ENCODE peak calls at places on chromosome 16, in nine cellular contexts. Q is heart left ventricle; X is neural progenitor cell; E is substantia nigra; S is H9; M is cardiac muscle cell; A is MM.1S; R is CD4-positive, CD25-positive, alpha-beta regulatory T cell; T is Peyer's patch. B is an unnamed sample.

GRCh38 chr16:2527784-2528100 is 3.5 kb downstream of the CEMP1 start:
- DNase-seq in Q (peak; percentile 48), X (no peak), E (no peak), S (no peak), M (no peak), A (no peak), R (no peak), T (peak; percentile 36), B (no peak)

GRCh38 chr16:8173111-8173644 is 417.1 kb downstream of the TMEM114 start:
- DNase-seq in Q (peak; percentile 73), X (peak; percentile 92), E (peak; percentile 46), S (peak; percentile 91), M (peak; percentile 26), A (peak; percentile 28), R (peak; percentile 41), T (peak; percentile 77), B (peak; percentile 50)

GRCh38 chr16:70577256-70577698 is 53.7 kb downstream of the SF3B3 start:
- DNase-seq in Q (no peak), X (no peak), E (no peak), S (no peak), M (no peak), A (no peak), R (no peak), T (no peak), B (peak; percentile 4)

GRCh38 chr16:69522732-69523404 is 42.9 kb upstream of the NFAT5 start:
- DNase-seq in Q (no peak), X (no peak), E (no peak), S (no peak), M (no peak), A (no peak), R (peak; percentile 21), T (no peak), B (no peak)

GRCh38 chr16:64539811-64540210 is 582.1 kb downstream of the CDH11 start:
- DNase-seq in Q (no peak), X (no peak), E (no peak), S (no peak), M (no peak), A (no peak), R (no peak), T (no peak), B (no peak)

GRCh38 chr16:22195695-22196558 is 10.2 kb upstream of the EEF2K start:
- DNase-seq in Q (peak; percentile 94), X (peak; percentile 89), E (peak; percentile 88), S (peak; percentile 92), M (peak; percentile 92), A (peak; percentile 90), R (peak; percentile 92), T (peak; percentile 95), B (peak; percentile 88)

GRCh38 chr16:10922328-10923145 is 19.7 kb downstream of the DEXI start:
- DNase-seq in Q (peak; percentile 87), X (no peak), E (peak; percentile 10), S (no peak), M (peak; percentile 54), A (no peak), R (no peak), T (no peak), B (peak; percentile 77)

GRCh38 chr16:68091604-68092261 is 6.6 kb downstream of the NFATC3 start:
- DNase-seq in Q (peak; percentile 5), X (no peak), E (no peak), S (no peak), M (peak; percentile 67), A (no peak), R (no peak), T (no peak), B (no peak)

GRCh38 chr16:65388592-65388991 is 266.7 kb upstream of the CDH11 start:
- DNase-seq in Q (no peak), X (no peak), E (no peak), S (no peak), M (peak; percentile 61), A (no peak), R (no peak), T (no peak), B (no peak)

GRCh38 chr16:56382459-56382858 is 42.9 kb downstream of the AMFR start:
- DNase-seq in Q (no peak), X (no peak), E (no peak), S (no peak), M (no peak), A (no peak), R (no peak), T (no peak), B (no peak)

GRCh38 chr16:68499011-68499410 is 40.1 kb upstream of the ZFP90 start:
- DNase-seq in Q (no peak), X (no peak), E (no peak), S (no peak), M (peak; percentile 26), A (no peak), R (no peak), T (no peak), B (no peak)

GRCh38 chr16:10181196-10182162 is 749 bp downstream of the GRIN2A start:
- DNase-seq in Q (peak; percentile 76), X (peak; percentile 89), E (peak; percentile 70), S (peak; percentile 89), M (peak; percentile 56), A (peak; percentile 61), R (peak; percentile 42), T (peak; percentile 75), B (peak; percentile 88)

GRCh38 chr16:82481455-82481854 is 145.3 kb upstream of the CDH13 start:
- DNase-seq in Q (no peak), X (no peak), E (no peak), S (no peak), M (no peak), A (no peak), R (no peak), T (no peak), B (no peak)

GRCh38 chr16:10558746-10559641 is 21.4 kb downstream of the EMP2 start:
- DNase-seq in Q (peak; percentile 87), X (no peak), E (peak; percentile 68), S (no peak), M (peak; percentile 73), A (no peak), R (no peak), T (no peak), B (peak; percentile 67)

GRCh38 chr16:23319861-23320615 is 17.9 kb downstream of the SCNN1B start:
- DNase-seq in Q (no peak), X (no peak), E (no peak), S (no peak), M (no peak), A (no peak), R (no peak), T (no peak), B (no peak)

GRCh38 chr16:23317266-23317661 is 15.2 kb downstream of the SCNN1B start:
- DNase-seq in Q (no peak), X (no peak), E (no peak), S (no peak), M (no peak), A (no peak), R (no peak), T (no peak), B (no peak)

GRCh38 chr16:23317751-23318150 is 15.6 kb downstream of the SCNN1B start:
- DNase-seq in Q (no peak), X (no peak), E (no peak), S (no peak), M (no peak), A (no peak), R (no peak), T (no peak), B (no peak)

GRCh38 chr16:23316634-23317265 is 14.6 kb downstream of the SCNN1B start:
- DNase-seq in Q (no peak), X (no peak), E (no peak), S (no peak), M (no peak), A (no peak), R (no peak), T (no peak), B (no peak)

DNA sequence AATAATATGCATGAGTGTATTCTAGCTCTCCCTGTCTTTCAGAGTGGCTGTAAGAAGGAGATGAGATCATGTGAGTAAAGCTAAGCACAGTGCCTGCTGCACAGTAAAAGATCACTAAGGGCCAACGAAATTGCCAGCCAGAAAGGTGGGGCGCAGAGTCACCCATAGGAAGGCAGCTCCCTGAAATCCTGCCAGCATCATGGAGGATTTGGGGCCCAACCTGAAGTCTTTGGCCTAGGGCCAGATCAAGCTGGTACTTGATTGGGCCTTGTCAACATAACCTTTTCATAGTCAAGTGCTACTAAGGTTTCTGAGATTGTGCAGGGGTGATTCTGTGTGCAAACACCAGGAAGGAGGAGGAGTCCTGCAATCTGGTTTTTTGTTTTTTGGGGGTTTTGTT is 16.5 kb downstream of the SCNN1B start:
- DNase-seq in Q (no peak), X (no peak), E (no peak), S (no peak), M (no peak), A (no peak), R (no peak), T (no peak), B (no peak)
- H3K27ac ChIP-seq in Q (no peak overlapping the region), X (no peak overlapping the region), E (no peak overlapping the region), S (no peak overlapping the region), M (no peak overlapping the region), A (no peak overlapping the region), R (no peak overlapping the region), T (no peak overlapping the region), B (no peak overlapping the region)

GRCh38 chr16:84967828-84968227 is 43.5 kb downstream of the ZDHHC7 start:
- DNase-seq in Q (no peak), X (no peak), E (no peak), S (no peak), M (peak; percentile 21), A (no peak), R (no peak), T (no peak), B (no peak)
- H3K27ac ChIP-seq in Q (no peak overlapping the region), X (no peak overlapping the region), E (no peak overlapping the region), S (no peak overlapping the region), M (no peak overlapping the region), A (no peak overlapping the region), R (no peak overlapping the region), T (no peak overlapping the region), B (no peak overlapping the region)

DNA sequence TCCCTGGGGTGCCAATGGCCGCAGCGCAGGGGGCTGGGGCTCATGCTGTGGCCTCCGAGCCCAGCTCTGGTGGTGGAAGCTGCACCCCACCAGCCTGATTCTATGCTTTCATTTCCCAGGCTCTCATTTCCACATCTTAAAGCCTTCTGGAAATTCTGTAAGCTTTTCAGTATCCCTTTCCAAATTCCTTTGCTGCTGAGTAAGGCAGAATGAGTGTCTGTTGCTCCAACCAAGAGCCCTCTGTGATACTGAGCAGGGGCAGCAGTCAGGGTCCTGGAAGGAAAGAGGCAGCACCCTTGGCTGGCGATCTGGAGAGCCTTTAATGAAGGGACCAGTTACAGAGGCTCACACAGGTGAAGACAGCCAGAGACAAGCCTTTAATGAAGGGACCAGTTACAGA is 79.5 kb upstream of the FOXF1 start:
- DNase-seq in Q (no peak), X (no peak), E (no peak), S (no peak), M (no peak), A (no peak), R (no peak), T (no peak), B (no peak)
- H3K27ac ChIP-seq in Q (no peak overlapping the region), X (no peak overlapping the region), E (no peak overlapping the region), S (no peak overlapping the region), M (no peak overlapping the region), A (no peak overlapping the region), R (no peak overlapping the region), T (peak overlapping the region; percentile 79), B (no peak overlapping the region)

DNA sequence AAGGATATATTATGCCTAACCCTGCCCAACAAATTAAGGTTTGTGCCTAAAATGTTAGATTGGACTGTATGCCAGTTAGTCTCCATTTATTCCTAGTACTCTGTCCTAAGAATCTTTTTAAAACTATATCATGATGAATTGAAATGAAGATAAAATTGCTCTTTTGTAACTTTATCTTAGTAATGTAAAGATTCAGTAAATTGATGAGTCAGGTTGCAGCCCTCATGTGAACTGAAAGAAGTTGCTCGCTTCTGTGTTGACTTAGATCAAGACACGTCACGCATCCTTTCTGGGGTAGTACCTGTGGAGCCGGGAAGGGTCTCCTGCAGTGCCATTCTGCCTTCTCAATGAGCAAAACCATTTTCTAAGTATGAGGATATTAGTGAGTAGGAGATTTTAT is 63.3 kb downstream of the GAN start:
- DNase-seq in Q (no peak), X (no peak), E (no peak), S (no peak), M (no peak), A (no peak), R (no peak), T (no peak), B (no peak)
- H3K27ac ChIP-seq in Q (no peak overlapping the region), X (no peak overlapping the region), E (no peak overlapping the region), S (no peak overlapping the region), M (no peak overlapping the region), A (no peak overlapping the region), R (no peak overlapping the region), T (no peak overlapping the region), B (no peak overlapping the region)

B was measured in left lung.